ENCODE peak calls at places on chromosomes 2 and 18, in nine cellular contexts. Z is HEK293T; E is HFF-Myc; V is MCF 10A; J is Calu3; M is GM23248; L is CD4-positive, alpha-beta memory T cell; Y is HTR-8/SVneo; N is right cardiac atrium. O is an unnamed sample.

GRCh38 chr2:96330407-96330806 is 5.2 kb upstream of the NCAPH start:
- DNase-seq in Z (no peak), E (no peak), V (peak; percentile 98), J (no peak), M (peak; percentile 70), L (no peak), Y (no peak), N (no peak), O (no peak)

GRCh38 chr2:141728886-141729285 is 401.9 kb downstream of the LRP1B start:
- DNase-seq in Z (peak; percentile 3), E (no peak), V (no peak), J (no peak), M (no peak), L (no peak), Y (no peak), N (no peak), O (no peak)

GRCh38 chr2:127217470-127218325 is 2.4 kb downstream of the CYP27C1 start:
- DNase-seq in Z (no peak), E (no peak), V (peak; percentile 90), J (peak; percentile 68), M (peak; percentile 87), L (no peak), Y (no peak), N (no peak), O (no peak)

GRCh38 chr2:1051585-1051984 is 100.9 kb downstream of the SNTG2 start:
- DNase-seq in Z (no peak), E (no peak), V (no peak), J (no peak), M (no peak), L (no peak), Y (no peak), N (no peak), O (no peak)

GRCh38 chr2:161418715-161419337 is 2.7 kb downstream of the TBR1 start:
- DNase-seq in Z (no peak), E (no peak), V (no peak), J (no peak), M (peak; percentile 45), L (no peak), Y (no peak), N (no peak), O (no peak)

GRCh38 chr2:110732422-110733413 is at the start of gene ACOXL:
- DNase-seq in Z (no peak), E (no peak), V (no peak), J (peak; percentile 71), M (no peak), L (no peak), Y (no peak), N (no peak), O (no peak)

GRCh38 chr2:527581-527980 is 149.6 kb downstream of the TMEM18 start:
- DNase-seq in Z (no peak), E (no peak), V (no peak), J (no peak), M (no peak), L (no peak), Y (no peak), N (no peak), O (no peak)

GRCh38 chr2:1591461-1591770 is 152.9 kb downstream of the PXDN start:
- DNase-seq in Z (no peak), E (no peak), V (no peak), J (no peak), M (no peak), L (no peak), Y (no peak), N (peak; percentile 79), O (no peak)

GRCh38 chr18:74290831-74291770 is 662 bp downstream of the CYB5A start:
- DNase-seq in Z (no peak), E (no peak), V (peak; percentile 64), J (peak; percentile 74), M (no peak), L (peak; percentile 7), Y (no peak), N (peak; percentile 70), O (no peak)

GRCh38 chr2:217079165-217079564 is 219.3 kb upstream of the TNP1 start:
- DNase-seq in Z (no peak), E (no peak), V (no peak), J (no peak), M (no peak), L (no peak), Y (no peak), N (no peak), O (no peak)

GRCh38 chr2:181106229-181106628 is 125.8 kb downstream of the UBE2E3 start:
- DNase-seq in Z (no peak), E (no peak), V (no peak), J (no peak), M (peak; percentile 48), L (no peak), Y (no peak), N (no peak), O (no peak)

GRCh38 chr2:219946021-219946420 is 318.6 kb downstream of the SLC4A3 start:
- DNase-seq in Z (no peak), E (no peak), V (no peak), J (no peak), M (no peak), L (no peak), Y (no peak), N (no peak), O (no peak)

GRCh38 chr2:229714080-229714735 is at the start of gene DNER:
- DNase-seq in Z (peak; percentile 80), E (no peak), V (peak; percentile 31), J (peak; percentile 69), M (peak; percentile 32), L (peak; percentile 52), Y (no peak), N (peak; percentile 70), O (no peak)

GRCh38 chr2:112803691-112804521 is 19.6 kb upstream of the IL1A start:
- DNase-seq in Z (no peak), E (no peak), V (peak; percentile 66), J (peak; percentile 53), M (peak; percentile 73), L (no peak), Y (peak; percentile 44), N (no peak), O (no peak)

O was measured in SK-N-MC.